ENCODE peak calls at places on chromosomes 12 and 14, in ten cellular contexts. D is brain microvascular endothelial cell, U is tibial artery, X is astrocyte, B is A549, G is HepG2, K is epithelial cell of proximal tubule, R is PC-9, T is psoas muscle, W is right atrium auricular region. E is an unnamed sample.

GRCh38 chr12:1936406-1937320 is 18.2 kb upstream of the CACNA2D4 start:
- DNase-seq in D (peak), U (peak), X (peak), B (peak), G (no peak), K (peak), R (peak), T (peak), W (peak), E (peak)

GRCh38 chr14:84084056-84084590 is 1445.8 kb upstream of the FLRT2 start:
- DNase-seq in D (no peak), U (no peak), X (no peak), B (no peak), G (no peak), K (no peak), R (no peak), T (no peak), W (no peak), E (no peak)

GRCh38 chr12:123726962-123727361 is 14.8 kb downstream of the ATP6V0A2 start:
- DNase-seq in D (no peak), U (no peak), X (no peak), B (no peak), G (no peak), K (no peak), R (no peak), T (no peak), W (no peak), E (no peak)

GRCh38 chr14:102317564-102318248 is 1.8 kb upstream of the ZNF839 start:
- DNase-seq in D (no peak), U (no peak), X (no peak), B (peak), G (peak), K (no peak), R (peak), T (peak), W (no peak), E (peak)

GRCh38 chr12:66832997-66833396 is 154.1 kb upstream of the GRIP1 start:
- DNase-seq in D (no peak), U (no peak), X (no peak), B (no peak), G (no peak), K (no peak), R (no peak), T (no peak), W (no peak), E (no peak)

GRCh38 chr12:89140580-89141236 is 211.6 kb downstream of the DUSP6 start:
- DNase-seq in D (peak), U (no peak), X (peak), B (no peak), G (no peak), K (no peak), R (no peak), T (peak), W (peak), E (peak)

GRCh38 chr14:30525833-30526232 is 33.1 kb upstream of the G2E3 start:
- DNase-seq in D (no peak), U (no peak), X (peak), B (no peak), G (no peak), K (no peak), R (no peak), T (no peak), W (no peak), E (peak)

GRCh38 chr12:76664731-76665130 is 99.2 kb upstream of the ZDHHC17 start:
- DNase-seq in D (no peak), U (no peak), X (no peak), B (no peak), G (no peak), K (no peak), R (no peak), T (no peak), W (no peak), E (no peak)

GRCh38 chr14:50559990-50560928 is at the start of gene ATL1:
- DNase-seq in D (peak), U (peak), X (peak), B (peak), G (no peak), K (no peak), R (peak), T (peak), W (peak), E (peak)

GRCh38 chr12:60093428-60093827 is 497.6 kb downstream of the SLC16A7 start:
- DNase-seq in D (no peak), U (no peak), X (no peak), B (no peak), G (no peak), K (no peak), R (no peak), T (no peak), W (no peak), E (no peak)

GRCh38 chr14:67908061-67908767 is 88.6 kb downstream of the RAD51B start:
- DNase-seq in D (no peak), U (no peak), X (peak), B (no peak), G (no peak), K (no peak), R (no peak), T (no peak), W (no peak), E (peak)

GRCh38 chr12:70627677-70628076 is 9.6 kb downstream of the PTPRB start:
- DNase-seq in D (no peak), U (no peak), X (no peak), B (no peak), G (no peak), K (no peak), R (no peak), T (no peak), W (no peak), E (no peak)
- H3K4me3 ChIP-seq in D (no peak), U (no peak), X (no peak), B (no peak), G (no peak), K (no peak), R (no peak), T (peak), W (no peak), E (no peak)

DNA sequence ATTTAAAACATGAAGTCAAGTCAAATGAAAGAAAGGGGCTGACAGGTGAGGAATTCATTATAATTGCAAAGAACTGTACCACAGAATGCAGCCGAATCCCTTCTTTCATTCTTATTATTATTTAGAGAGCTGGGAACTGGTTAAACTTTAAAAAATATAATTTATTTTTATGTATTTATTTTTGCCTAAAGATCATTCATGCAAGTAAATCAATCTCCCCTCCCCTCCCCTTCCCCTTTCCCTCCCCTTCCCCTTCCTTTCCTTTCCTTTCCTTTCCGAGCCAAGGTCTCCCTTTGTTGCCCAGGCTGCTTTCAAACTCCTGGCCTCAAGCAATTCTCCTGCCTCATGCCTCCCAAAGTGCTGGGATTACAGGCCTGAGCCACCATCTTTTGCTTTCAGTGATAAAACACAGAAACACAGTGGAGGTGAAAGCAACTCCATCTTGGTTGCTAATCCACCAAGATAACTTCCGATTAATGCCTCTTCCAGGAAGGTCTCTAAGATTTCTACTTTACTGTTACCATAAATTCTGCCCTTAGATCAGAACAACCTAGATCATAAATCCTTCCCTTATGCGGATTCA is 6.0 kb upstream of the UBC start:
- DNase-seq in D (no peak), U (no peak), X (no peak), B (no peak), G (no peak), K (no peak), R (no peak), T (no peak), W (no peak), E (no peak)
- H3K4me3 ChIP-seq in D (no peak), U (no peak), X (no peak), B (peak), G (peak), K (no peak), R (peak), T (no peak), W (no peak), E (no peak)

GRCh38 chr14:23005861-23006534 is 3.9 kb downstream of the C14orf93 start:
- DNase-seq in D (peak), U (no peak), X (peak), B (no peak), G (no peak), K (no peak), R (no peak), T (no peak), W (no peak), E (no peak)
- H3K4me3 ChIP-seq in D (peak), U (peak), X (peak), B (peak), G (peak), K (peak), R (peak), T (peak), W (peak), E (peak)

GRCh38 chr12:105949391-105949790 is 189.4 kb downstream of the NUAK1 start:
- DNase-seq in D (no peak), U (no peak), X (no peak), B (no peak), G (no peak), K (no peak), R (no peak), T (no peak), W (no peak), E (no peak)
- H3K4me3 ChIP-seq in D (no peak), U (no peak), X (no peak), B (no peak), G (no peak), K (no peak), R (no peak), T (no peak), W (no peak), E (no peak)

DNA sequence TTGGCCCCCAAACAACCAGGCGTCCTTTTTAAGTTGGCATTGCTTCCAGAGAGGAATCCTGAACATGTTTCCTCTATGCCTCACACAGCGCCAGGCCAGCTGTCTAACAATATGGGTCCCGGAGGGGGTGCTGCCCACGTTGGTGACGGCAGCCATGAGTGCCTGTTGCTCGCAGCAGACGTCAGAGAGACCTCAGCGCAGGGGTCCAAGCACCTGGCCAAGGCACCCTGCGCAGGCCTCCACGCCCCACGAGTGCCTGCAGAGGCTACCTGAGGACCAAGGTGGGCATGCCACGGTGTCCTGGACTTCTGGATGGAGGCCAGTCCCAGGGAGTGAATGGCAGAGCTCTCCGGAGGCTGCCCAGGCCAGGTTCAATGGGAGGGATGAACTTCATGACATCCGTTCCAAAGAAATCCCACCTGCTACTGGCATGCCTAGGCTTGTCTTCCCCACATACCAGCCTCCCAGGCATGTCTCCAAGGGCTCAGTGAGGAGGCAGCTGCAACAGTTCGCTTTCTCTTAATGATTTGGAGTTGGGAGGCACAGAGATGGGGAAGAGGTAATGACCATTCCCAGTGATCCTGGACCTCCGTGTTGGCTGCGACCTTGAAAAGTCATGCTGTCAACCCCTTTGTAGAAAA is 11.6 kb upstream of the FOXN3 start:
- DNase-seq in D (no peak), U (peak), X (peak), B (no peak), G (no peak), K (no peak), R (no peak), T (peak), W (no peak), E (no peak)
- H3K4me3 ChIP-seq in D (no peak), U (peak), X (no peak), B (no peak), G (no peak), K (no peak), R (no peak), T (peak), W (no peak), E (no peak)

GRCh38 chr12:53728206-53728605 is 954 bp upstream of the CALCOCO1 start:
- DNase-seq in D (no peak), U (no peak), X (no peak), B (no peak), G (no peak), K (no peak), R (no peak), T (no peak), W (no peak), E (no peak)
- H3K4me3 ChIP-seq in D (no peak), U (peak), X (peak), B (peak), G (peak), K (peak), R (peak), T (peak), W (peak), E (no peak)

GRCh38 chr14:64646103-64646502 is 58.1 kb upstream of the PLEKHG3 start:
- DNase-seq in D (no peak), U (no peak), X (no peak), B (peak), G (no peak), K (no peak), R (no peak), T (no peak), W (no peak), E (peak)
- H3K4me3 ChIP-seq in D (no peak), U (no peak), X (no peak), B (no peak), G (no peak), K (no peak), R (no peak), T (no peak), W (no peak), E (no peak)

DNA sequence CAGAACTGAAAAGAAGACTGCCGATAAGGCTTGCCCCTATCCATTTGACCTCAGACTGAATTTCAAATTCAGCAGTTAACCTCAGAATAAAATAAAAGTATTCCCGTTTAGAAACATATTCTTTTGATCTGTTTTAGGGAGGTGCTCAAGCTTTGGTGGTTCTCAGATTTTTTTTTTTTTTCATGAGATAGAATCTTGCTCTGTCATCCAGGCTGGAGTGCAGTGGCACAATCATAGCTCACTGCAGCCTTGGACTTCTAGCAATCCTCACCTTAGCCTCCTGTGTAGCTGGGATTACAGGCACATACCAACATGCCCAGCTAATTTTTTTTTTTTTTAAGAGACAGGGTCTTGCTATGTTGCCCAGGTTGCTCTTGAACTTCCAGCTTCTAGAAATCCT is 15.5 kb downstream of the AEBP2 start:
- DNase-seq in D (no peak), U (no peak), X (no peak), B (no peak), G (no peak), K (no peak), R (no peak), T (no peak), W (no peak), E (no peak)
- H3K4me3 ChIP-seq in D (no peak), U (no peak), X (no peak), B (no peak), G (no peak), K (no peak), R (no peak), T (no peak), W (no peak), E (no peak)

GRCh38 chr14:75430106-75430505 is 2.3 kb downstream of the JDP2 start:
- DNase-seq in D (no peak), U (peak), X (no peak), B (no peak), G (no peak), K (no peak), R (no peak), T (peak), W (peak), E (peak)
- H3K4me3 ChIP-seq in D (no peak), U (peak), X (no peak), B (peak), G (no peak), K (peak), R (peak), T (peak), W (peak), E (peak)